ENCODE peak calls at places on chromosomes 4 and X, in nine cellular contexts. One of them, this sample, is unnamed.

GRCh38 chrX:103878466-103879151 is 46.6 kb upstream of the RAB9B start:
- DNase-seq in OCI-LY7: no peak
- DNase-seq in lung: no peak
- DNase-seq in occipital lobe: no peak
- DNase-seq in caudate nucleus: no peak
- DNase-seq in NCI-H345: no peak
- DNase-seq in heart left ventricle: no peak
- DNase-seq in Peyer's patch: no peak
- DNase-seq in stimulated activated CD4-positive, alpha-beta T cell treated with anti-CD3 and anti-CD28 coated beads, Interleukin-4, amount 100 ng/mL, for 48 hours: no peak
- DNase-seq in this sample: no peak

GRCh38 chrX:79259073-79259689 is 108.0 kb downstream of the ITM2A start:
- DNase-seq in Peyer's patch: no peak
- DNase-seq in NCI-H345: no peak
- DNase-seq in occipital lobe: peak
- DNase-seq in caudate nucleus: no peak
- DNase-seq in OCI-LY7: peak
- DNase-seq in lung: no peak
- DNase-seq in heart left ventricle: no peak
- DNase-seq in stimulated activated CD4-positive, alpha-beta T cell treated with anti-CD3 and anti-CD28 coated beads, Interleukin-4, amount 100 ng/mL, for 48 hours: peak
- DNase-seq in this sample: no peak

GRCh38 chrX:68665502-68665901 is 18.0 kb downstream of the STARD8 start:
- DNase-seq in caudate nucleus: no peak
- DNase-seq in OCI-LY7: no peak
- DNase-seq in NCI-H345: no peak
- DNase-seq in Peyer's patch: no peak
- DNase-seq in occipital lobe: no peak
- DNase-seq in heart left ventricle: peak
- DNase-seq in stimulated activated CD4-positive, alpha-beta T cell treated with anti-CD3 and anti-CD28 coated beads, Interleukin-4, amount 100 ng/mL, for 48 hours: no peak
- DNase-seq in lung: no peak
- DNase-seq in this sample: no peak

GRCh38 chrX:10173331-10173900 is 16.6 kb downstream of the CLCN4 start:
- DNase-seq in occipital lobe: peak
- DNase-seq in caudate nucleus: peak
- DNase-seq in Peyer's patch: no peak
- DNase-seq in stimulated activated CD4-positive, alpha-beta T cell treated with anti-CD3 and anti-CD28 coated beads, Interleukin-4, amount 100 ng/mL, for 48 hours: no peak
- DNase-seq in lung: no peak
- DNase-seq in heart left ventricle: no peak
- DNase-seq in OCI-LY7: no peak
- DNase-seq in NCI-H345: no peak
- DNase-seq in this sample: peak

GRCh38 chr4:173748353-173748752 is 218.3 kb upstream of the HAND2 start:
- DNase-seq in heart left ventricle: no peak
- DNase-seq in lung: no peak
- DNase-seq in caudate nucleus: no peak
- DNase-seq in OCI-LY7: no peak
- DNase-seq in Peyer's patch: no peak
- DNase-seq in stimulated activated CD4-positive, alpha-beta T cell treated with anti-CD3 and anti-CD28 coated beads, Interleukin-4, amount 100 ng/mL, for 48 hours: no peak
- DNase-seq in NCI-H345: no peak
- DNase-seq in occipital lobe: no peak
- DNase-seq in this sample: no peak

GRCh38 chrX:102067966-102068723 is 57.3 kb upstream of the TCEAL2 start:
- DNase-seq in NCI-H345: no peak
- DNase-seq in occipital lobe: no peak
- DNase-seq in lung: no peak
- DNase-seq in heart left ventricle: no peak
- DNase-seq in stimulated activated CD4-positive, alpha-beta T cell treated with anti-CD3 and anti-CD28 coated beads, Interleukin-4, amount 100 ng/mL, for 48 hours: no peak
- DNase-seq in Peyer's patch: no peak
- DNase-seq in caudate nucleus: no peak
- DNase-seq in OCI-LY7: peak
- DNase-seq in this sample: no peak

GRCh38 chrX:24100713-24101112 is 46.0 kb downstream of the EIF2S3 start:
- DNase-seq in occipital lobe: no peak
- DNase-seq in caudate nucleus: no peak
- DNase-seq in heart left ventricle: no peak
- DNase-seq in Peyer's patch: no peak
- DNase-seq in stimulated activated CD4-positive, alpha-beta T cell treated with anti-CD3 and anti-CD28 coated beads, Interleukin-4, amount 100 ng/mL, for 48 hours: no peak
- DNase-seq in lung: no peak
- DNase-seq in OCI-LY7: no peak
- DNase-seq in NCI-H345: no peak
- DNase-seq in this sample: no peak

GRCh38 chrX:63656871-63657580 is 128.0 kb downstream of the ARHGEF9 start:
- DNase-seq in stimulated activated CD4-positive, alpha-beta T cell treated with anti-CD3 and anti-CD28 coated beads, Interleukin-4, amount 100 ng/mL, for 48 hours: no peak
- DNase-seq in caudate nucleus: no peak
- DNase-seq in occipital lobe: no peak
- DNase-seq in lung: no peak
- DNase-seq in heart left ventricle: no peak
- DNase-seq in NCI-H345: no peak
- DNase-seq in Peyer's patch: no peak
- DNase-seq in OCI-LY7: no peak
- DNase-seq in this sample: no peak

GRCh38 chr4:186216465-186217024 is 10.8 kb upstream of the KLKB1 start:
- DNase-seq in occipital lobe: no peak
- DNase-seq in heart left ventricle: no peak
- DNase-seq in OCI-LY7: no peak
- DNase-seq in stimulated activated CD4-positive, alpha-beta T cell treated with anti-CD3 and anti-CD28 coated beads, Interleukin-4, amount 100 ng/mL, for 48 hours: no peak
- DNase-seq in caudate nucleus: no peak
- DNase-seq in lung: no peak
- DNase-seq in Peyer's patch: no peak
- DNase-seq in NCI-H345: no peak
- DNase-seq in this sample: no peak

GRCh38 chr4:79851625-79852304 is 221.3 kb downstream of the ANTXR2 start:
- DNase-seq in stimulated activated CD4-positive, alpha-beta T cell treated with anti-CD3 and anti-CD28 coated beads, Interleukin-4, amount 100 ng/mL, for 48 hours: no peak
- DNase-seq in occipital lobe: no peak
- DNase-seq in caudate nucleus: no peak
- DNase-seq in lung: no peak
- DNase-seq in Peyer's patch: no peak
- DNase-seq in NCI-H345: no peak
- DNase-seq in OCI-LY7: no peak
- DNase-seq in heart left ventricle: no peak
- DNase-seq in this sample: no peak

GRCh38 chr4:110164856-110165255 is 33.6 kb downstream of the ELOVL6 start:
- DNase-seq in OCI-LY7: no peak
- DNase-seq in NCI-H345: no peak
- DNase-seq in caudate nucleus: no peak
- DNase-seq in occipital lobe: no peak
- DNase-seq in heart left ventricle: no peak
- DNase-seq in Peyer's patch: no peak
- DNase-seq in lung: no peak
- DNase-seq in stimulated activated CD4-positive, alpha-beta T cell treated with anti-CD3 and anti-CD28 coated beads, Interleukin-4, amount 100 ng/mL, for 48 hours: no peak
- DNase-seq in this sample: no peak

GRCh38 chr4:183504930-183505555 is at the start of gene ING2:
- DNase-seq in occipital lobe: peak
- DNase-seq in heart left ventricle: no peak
- DNase-seq in Peyer's patch: no peak
- DNase-seq in NCI-H345: peak
- DNase-seq in stimulated activated CD4-positive, alpha-beta T cell treated with anti-CD3 and anti-CD28 coated beads, Interleukin-4, amount 100 ng/mL, for 48 hours: peak
- DNase-seq in lung: no peak
- DNase-seq in caudate nucleus: peak
- DNase-seq in OCI-LY7: no peak
- DNase-seq in this sample: peak

GRCh38 chr4:7778524-7779193 is 161.0 kb downstream of the AFAP1 start:
- DNase-seq in heart left ventricle: no peak
- DNase-seq in caudate nucleus: no peak
- DNase-seq in stimulated activated CD4-positive, alpha-beta T cell treated with anti-CD3 and anti-CD28 coated beads, Interleukin-4, amount 100 ng/mL, for 48 hours: no peak
- DNase-seq in NCI-H345: no peak
- DNase-seq in Peyer's patch: peak
- DNase-seq in lung: no peak
- DNase-seq in OCI-LY7: no peak
- DNase-seq in occipital lobe: no peak
- DNase-seq in this sample: no peak

GRCh38 chrX:47854474-47854873 is 17.8 kb downstream of the ZNF81 start:
- DNase-seq in NCI-H345: no peak
- DNase-seq in heart left ventricle: peak
- DNase-seq in caudate nucleus: no peak
- DNase-seq in occipital lobe: no peak
- DNase-seq in OCI-LY7: peak
- DNase-seq in stimulated activated CD4-positive, alpha-beta T cell treated with anti-CD3 and anti-CD28 coated beads, Interleukin-4, amount 100 ng/mL, for 48 hours: no peak
- DNase-seq in lung: no peak
- DNase-seq in Peyer's patch: peak
- DNase-seq in this sample: no peak

GRCh38 chr4:32440391-32440790 is 1720.2 kb downstream of the PCDH7 start:
- DNase-seq in NCI-H345: no peak
- DNase-seq in occipital lobe: no peak
- DNase-seq in heart left ventricle: no peak
- DNase-seq in caudate nucleus: no peak
- DNase-seq in Peyer's patch: no peak
- DNase-seq in stimulated activated CD4-positive, alpha-beta T cell treated with anti-CD3 and anti-CD28 coated beads, Interleukin-4, amount 100 ng/mL, for 48 hours: no peak
- DNase-seq in OCI-LY7: peak
- DNase-seq in lung: no peak
- DNase-seq in this sample: no peak

GRCh38 chrX:35025820-35026219 is 83.2 kb downstream of the FAM47B start:
- DNase-seq in caudate nucleus: no peak
- DNase-seq in Peyer's patch: no peak
- DNase-seq in heart left ventricle: no peak
- DNase-seq in OCI-LY7: no peak
- DNase-seq in stimulated activated CD4-positive, alpha-beta T cell treated with anti-CD3 and anti-CD28 coated beads, Interleukin-4, amount 100 ng/mL, for 48 hours: no peak
- DNase-seq in lung: no peak
- DNase-seq in occipital lobe: no peak
- DNase-seq in NCI-H345: no peak
- DNase-seq in this sample: no peak

GRCh38 chr4:169099775-169100180 is 89.7 kb upstream of the CBR4 start:
- DNase-seq in NCI-H345: no peak
- DNase-seq in lung: no peak
- DNase-seq in heart left ventricle: peak
- DNase-seq in stimulated activated CD4-positive, alpha-beta T cell treated with anti-CD3 and anti-CD28 coated beads, Interleukin-4, amount 100 ng/mL, for 48 hours: no peak
- DNase-seq in caudate nucleus: no peak
- DNase-seq in OCI-LY7: no peak
- DNase-seq in Peyer's patch: no peak
- DNase-seq in occipital lobe: no peak
- DNase-seq in this sample: no peak

GRCh38 chrX:78754917-78755316 is 7.4 kb downstream of the LPAR4 start:
- DNase-seq in NCI-H345: no peak
- DNase-seq in occipital lobe: no peak
- DNase-seq in lung: no peak
- DNase-seq in caudate nucleus: no peak
- DNase-seq in stimulated activated CD4-positive, alpha-beta T cell treated with anti-CD3 and anti-CD28 coated beads, Interleukin-4, amount 100 ng/mL, for 48 hours: no peak
- DNase-seq in Peyer's patch: no peak
- DNase-seq in heart left ventricle: no peak
- DNase-seq in OCI-LY7: peak
- DNase-seq in this sample: no peak

GRCh38 chr4:37767546-37767945 is 58.9 kb upstream of the PGM2 start:
- DNase-seq in NCI-H345: peak
- DNase-seq in occipital lobe: no peak
- DNase-seq in Peyer's patch: no peak
- DNase-seq in caudate nucleus: peak
- DNase-seq in OCI-LY7: no peak
- DNase-seq in stimulated activated CD4-positive, alpha-beta T cell treated with anti-CD3 and anti-CD28 coated beads, Interleukin-4, amount 100 ng/mL, for 48 hours: no peak
- DNase-seq in heart left ventricle: peak
- DNase-seq in lung: peak
- DNase-seq in this sample: peak

GRCh38 chrX:130825509-130825908 is 77.5 kb downstream of the ENOX2 start:
- DNase-seq in caudate nucleus: no peak
- DNase-seq in stimulated activated CD4-positive, alpha-beta T cell treated with anti-CD3 and anti-CD28 coated beads, Interleukin-4, amount 100 ng/mL, for 48 hours: no peak
- DNase-seq in OCI-LY7: no peak
- DNase-seq in Peyer's patch: no peak
- DNase-seq in NCI-H345: no peak
- DNase-seq in occipital lobe: no peak
- DNase-seq in lung: no peak
- DNase-seq in heart left ventricle: no peak
- DNase-seq in this sample: no peak